ENCODE peak calls at places on chromosomes 16 and 17, in nine cellular contexts. B, C, V, R, G, Y, S, D and T are unnamed samples.

GRCh38 chr16:54630284-54630967 is 300.2 kb upstream of the IRX5 start:
- DNase-seq in B (no peak), C (no peak), V (no peak), R (no peak), G (no peak), Y (no peak), S (no peak), D (peak), T (no peak)

GRCh38 chr16:81443688-81444447 is 740 bp upstream of the CMIP start:
- DNase-seq in B (no peak), C (no peak), V (peak), R (no peak), G (no peak), Y (no peak), S (no peak), D (no peak), T (peak)

GRCh38 chr16:11254913-11255736 is 879 bp downstream of the SOCS1 start:
- DNase-seq in B (no peak), C (no peak), V (peak), R (no peak), G (peak), Y (peak), S (no peak), D (peak), T (peak)

GRCh38 chr17:33664116-33664840 is 371.2 kb upstream of the ASIC2 start:
- DNase-seq in B (no peak), C (no peak), V (no peak), R (no peak), G (no peak), Y (no peak), S (no peak), D (no peak), T (no peak)

GRCh38 chr17:64060331-64060730 is 39.9 kb upstream of the ICAM2 start:
- DNase-seq in B (no peak), C (no peak), V (no peak), R (no peak), G (no peak), Y (no peak), S (no peak), D (no peak), T (no peak)

GRCh38 chr17:51000835-51001638 is 119.6 kb downstream of the SPAG9 start:
- DNase-seq in B (peak), C (peak), V (no peak), R (peak), G (peak), Y (no peak), S (peak), D (peak), T (no peak)

GRCh38 chr16:50265260-50265659 is 1.1 kb upstream of the ADCY7 start:
- DNase-seq in B (no peak), C (peak), V (no peak), R (no peak), G (no peak), Y (no peak), S (no peak), D (no peak), T (peak)

GRCh38 chr17:28392491-28392890 is 13.5 kb downstream of the SLC46A1 start:
- DNase-seq in B (no peak), C (no peak), V (no peak), R (no peak), G (no peak), Y (no peak), S (no peak), D (no peak), T (no peak)

GRCh38 chr17:19023209-19023999 is 18.8 kb upstream of the FAM83G start:
- DNase-seq in B (no peak), C (no peak), V (no peak), R (no peak), G (no peak), Y (no peak), S (no peak), D (no peak), T (no peak)

GRCh38 chr16:54870151-54870550 is 60.5 kb upstream of the IRX5 start:
- DNase-seq in B (no peak), C (no peak), V (no peak), R (no peak), G (no peak), Y (no peak), S (no peak), D (no peak), T (no peak)

GRCh38 chr16:47965439-47965838 is 190.4 kb downstream of the ABCC12 start:
- DNase-seq in B (no peak), C (no peak), V (no peak), R (no peak), G (peak), Y (no peak), S (no peak), D (no peak), T (no peak)

GRCh38 chr17:9648521-9649110 is 3.3 kb downstream of the USP43 start:
- DNase-seq in B (no peak), C (no peak), V (no peak), R (no peak), G (peak), Y (no peak), S (no peak), D (no peak), T (no peak)

GRCh38 chr16:1548727-1549126 is 15.3 kb downstream of the TMEM204 start:
- DNase-seq in B (no peak), C (no peak), V (no peak), R (no peak), G (no peak), Y (no peak), S (no peak), D (no peak), T (no peak)

GRCh38 chr16:56013962-56014552 is 138.9 kb upstream of the CES5A start:
- DNase-seq in B (no peak), C (peak), V (peak), R (no peak), G (peak), Y (peak), S (peak), D (peak), T (peak)

GRCh38 chr17:70521821-70522256 is 352.5 kb downstream of the KCNJ2 start:
- DNase-seq in B (peak), C (no peak), V (peak), R (no peak), G (no peak), Y (peak), S (peak), D (peak), T (no peak)

GRCh38 chr16:53546988-53547391 is 44.0 kb upstream of the AKTIP start:
- DNase-seq in B (no peak), C (peak), V (no peak), R (no peak), G (peak), Y (no peak), S (no peak), D (no peak), T (peak)

GRCh38 chr17:5419959-5420653 is at the start of gene RPAIN:
- DNase-seq in B (peak), C (peak), V (peak), R (no peak), G (peak), Y (peak), S (peak), D (peak), T (peak)

GRCh38 chr16:58809213-58809612 is 75.1 kb upstream of the GOT2 start:
- DNase-seq in B (no peak), C (no peak), V (no peak), R (no peak), G (no peak), Y (no peak), S (no peak), D (no peak), T (no peak)

GRCh38 chr17:3980381-3980975 is 16.2 kb upstream of the ATP2A3 start:
- DNase-seq in B (no peak), C (no peak), V (no peak), R (no peak), G (no peak), Y (no peak), S (no peak), D (no peak), T (no peak)

GRCh38 chr17:27398691-27399090 is 57.6 kb upstream of the KSR1 start:
- DNase-seq in B (no peak), C (no peak), V (no peak), R (no peak), G (no peak), Y (no peak), S (no peak), D (no peak), T (no peak)

GRCh38 chr17:17315142-17315821 is 12.1 kb downstream of the NT5M start:
- DNase-seq in B (no peak), C (no peak), V (no peak), R (no peak), G (no peak), Y (no peak), S (no peak), D (no peak), T (no peak)

GRCh38 chr17:50064253-50064991 is 8.5 kb downstream of the ITGA3 start:
- DNase-seq in B (no peak), C (peak), V (no peak), R (no peak), G (no peak), Y (peak), S (no peak), D (peak), T (no peak)

GRCh38 chr16:660459-661183 is 7.3 kb upstream of the RHOT2 start:
- DNase-seq in B (peak), C (peak), V (peak), R (peak), G (peak), Y (peak), S (peak), D (peak), T (peak)

GRCh38 chr17:81608082-81608481 is 28.8 kb downstream of the NPLOC4 start:
- DNase-seq in B (no peak), C (no peak), V (no peak), R (no peak), G (no peak), Y (no peak), S (no peak), D (no peak), T (no peak)

GRCh38 chr16:15958703-15959348 is 9.4 kb downstream of the ABCC1 start:
- DNase-seq in B (no peak), C (no peak), V (no peak), R (no peak), G (peak), Y (no peak), S (no peak), D (no peak), T (no peak)

GRCh38 chr17:75983501-75984181 is 4.6 kb downstream of the TEN1 start:
- DNase-seq in B (no peak), C (no peak), V (no peak), R (no peak), G (no peak), Y (peak), S (no peak), D (peak), T (no peak)

GRCh38 chr17:28433696-28434095 is 27.7 kb upstream of the SLC46A1 start:
- DNase-seq in B (no peak), C (no peak), V (no peak), R (no peak), G (no peak), Y (no peak), S (no peak), D (no peak), T (peak)

GRCh38 chr16:9256196-9256595 is 164.8 kb downstream of the HAPSTR1 start:
- DNase-seq in B (no peak), C (peak), V (peak), R (no peak), G (peak), Y (peak), S (no peak), D (no peak), T (peak)

GRCh38 chr17:82305727-82306300 is 11.6 kb downstream of the CD7 start:
- DNase-seq in B (no peak), C (no peak), V (no peak), R (no peak), G (no peak), Y (no peak), S (no peak), D (no peak), T (no peak)

DNA sequence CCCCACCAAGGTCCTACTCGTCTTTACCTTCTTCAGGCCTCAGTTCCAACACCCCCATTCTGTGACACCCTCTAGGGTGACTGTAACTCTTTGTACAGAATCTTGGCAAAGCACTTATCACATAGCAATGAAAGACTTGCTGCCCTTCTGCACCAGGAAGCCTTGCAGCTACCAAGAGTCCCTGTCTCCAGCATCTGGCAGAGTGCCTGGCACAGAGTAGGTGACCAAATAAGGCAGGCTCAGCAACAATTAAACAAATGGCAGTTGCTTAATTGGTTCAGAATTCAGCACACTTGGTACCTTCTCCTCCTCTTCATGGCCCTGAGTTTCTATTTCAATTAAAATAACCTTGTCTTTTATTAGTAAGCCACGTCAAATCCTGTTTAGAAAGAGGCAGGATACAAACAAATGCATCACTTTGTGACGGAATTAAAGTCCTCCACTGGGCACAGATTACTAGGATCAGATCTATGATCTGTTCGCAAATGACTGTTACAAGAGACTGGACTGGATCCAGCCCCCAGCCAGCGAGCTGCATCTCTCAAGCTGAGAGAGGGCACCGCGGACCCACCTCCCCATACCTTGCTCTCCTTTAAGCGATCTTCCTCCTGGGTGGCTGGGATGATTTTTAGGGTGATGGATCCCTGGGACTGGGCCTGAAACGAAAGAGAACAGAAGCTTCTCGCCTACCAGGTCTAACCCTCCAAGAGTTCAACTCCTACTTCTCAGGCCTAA is 9.4 kb downstream of the MPP3 start:
- DNase-seq in B (no peak), C (no peak), V (peak), R (no peak), G (no peak), Y (peak), S (peak), D (no peak), T (no peak)
- H3K27ac ChIP-seq in B (no peak), C (no peak), V (peak), R (no peak), G (no peak), Y (peak), S (peak), D (no peak), T (no peak)

GRCh38 chr17:78314683-78315354 is 45.1 kb downstream of the SOCS3 start:
- DNase-seq in B (no peak), C (no peak), V (no peak), R (no peak), G (no peak), Y (no peak), S (no peak), D (no peak), T (no peak)
- TF ChIP-seq CTCF in B (no peak), C (peak), V (no peak), R (no peak), G (peak), Y (peak), S (no peak), D (no peak), T (no peak)

GRCh38 chr17:43526886-43527648 is 19.1 kb downstream of the ETV4 start:
- DNase-seq in B (no peak), C (no peak), V (no peak), R (no peak), G (no peak), Y (no peak), S (no peak), D (no peak), T (no peak)

GRCh38 chr17:43528988-43529814 is 16.9 kb downstream of the ETV4 start:
- DNase-seq in B (no peak), C (no peak), V (no peak), R (no peak), G (no peak), Y (no peak), S (no peak), D (no peak), T (no peak)

GRCh38 chr17:43529977-43530302 is 16.2 kb downstream of the ETV4 start:
- DNase-seq in B (no peak), C (no peak), V (no peak), R (no peak), G (no peak), Y (no peak), S (no peak), D (no peak), T (no peak)

GRCh38 chr17:43530303-43531081 is 15.6 kb downstream of the ETV4 start:
- DNase-seq in B (peak), C (peak), V (peak), R (no peak), G (peak), Y (peak), S (peak), D (peak), T (peak)

DNA sequence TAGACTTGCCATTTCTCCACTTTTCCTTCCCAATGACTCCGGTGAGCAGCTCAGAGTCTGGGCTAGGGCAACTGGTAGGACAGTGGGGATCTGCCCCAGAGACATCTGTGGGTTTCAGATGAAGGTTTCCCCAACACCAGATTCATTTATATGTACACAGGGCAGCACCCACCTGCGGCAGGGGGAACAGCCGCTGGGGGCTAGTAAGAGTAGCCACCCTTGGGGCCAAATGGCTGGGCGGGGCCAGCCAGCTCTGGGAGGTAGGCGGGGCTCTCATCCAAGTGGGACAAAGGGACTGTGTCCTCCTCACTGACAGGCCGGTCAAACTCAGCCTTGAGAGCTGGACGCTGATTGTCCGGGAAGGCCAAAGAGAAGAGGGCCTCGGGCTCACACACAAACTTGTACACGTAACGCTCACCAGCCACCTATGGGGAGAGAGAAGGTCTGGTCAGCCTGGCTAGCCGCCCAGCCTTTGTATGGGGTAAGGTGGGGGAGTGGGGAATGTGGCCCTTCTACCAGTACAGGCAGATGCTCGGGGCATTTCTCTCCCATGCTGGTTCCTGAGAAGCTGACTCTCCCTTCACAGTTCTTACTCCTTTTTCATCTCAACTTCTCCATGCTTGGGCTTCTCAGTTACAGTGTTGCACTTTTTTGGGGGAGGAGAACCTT is 17.7 kb downstream of the ETV4 start:
- DNase-seq in B (no peak), C (no peak), V (peak), R (no peak), G (no peak), Y (peak), S (peak), D (peak), T (no peak)
- H3K27ac ChIP-seq in B (no peak), C (no peak), V (peak), R (no peak), G (no peak), Y (peak), S (peak), D (no peak), T (no peak)

GRCh38 chr16:57609541-57610401 is 18.7 kb upstream of the ADGRG1 start:
- DNase-seq in B (no peak), C (no peak), V (no peak), R (peak), G (no peak), Y (peak), S (peak), D (peak), T (no peak)
- TF ChIP-seq CTCF in B (no peak), C (no peak), V (peak), R (peak), G (peak), Y (no peak), S (peak), D (peak), T (no peak)

DNA sequence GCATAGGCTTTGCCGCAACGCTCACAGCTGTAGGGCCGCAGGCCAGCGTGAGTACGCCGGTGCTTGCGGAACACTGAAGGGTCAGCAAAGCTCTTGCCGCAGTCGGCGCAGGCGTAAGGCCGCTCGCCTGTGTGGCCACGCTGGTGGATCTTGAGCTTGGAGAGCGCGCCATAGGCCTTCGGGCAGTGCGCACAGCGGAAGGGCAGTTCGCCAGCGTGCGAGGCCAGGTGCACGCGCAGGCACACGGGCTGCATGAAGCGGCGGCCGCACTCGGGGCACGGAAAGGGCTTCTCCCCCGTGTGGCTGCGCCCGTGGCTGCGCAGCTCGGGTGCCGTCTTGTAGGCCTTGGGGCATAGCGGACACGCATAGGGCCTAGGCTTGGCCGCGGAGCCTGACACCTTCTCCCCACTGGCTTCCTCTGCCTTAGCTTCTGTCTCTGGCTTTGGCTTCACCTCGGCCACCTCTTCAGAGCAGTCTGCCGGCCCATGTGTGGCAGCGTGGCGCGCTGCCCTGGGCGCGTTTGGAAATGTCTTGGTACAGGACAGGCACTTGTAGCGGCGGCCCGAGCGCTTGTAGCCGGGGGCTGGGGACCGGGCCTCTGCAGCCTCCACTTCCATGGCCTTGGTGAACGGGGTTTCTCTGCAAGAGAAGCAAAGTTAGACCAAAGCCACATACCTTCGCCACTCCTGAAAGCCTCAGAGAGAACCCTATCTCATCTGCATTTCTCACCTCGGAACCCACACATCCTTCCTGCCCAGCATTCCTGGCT is 10.0 kb downstream of the ZNF668 start:
- DNase-seq in B (no peak), C (no peak), V (no peak), R (no peak), G (no peak), Y (peak), S (no peak), D (no peak), T (no peak)
- H3K27ac ChIP-seq in B (no peak), C (no peak), V (peak), R (no peak), G (no peak), Y (no peak), S (peak), D (no peak), T (no peak)

GRCh38 chr17:34892864-34893263 is 68.4 kb downstream of the CCT6B start:
- DNase-seq in B (no peak), C (peak), V (no peak), R (no peak), G (peak), Y (peak), S (no peak), D (peak), T (peak)
- TF ChIP-seq CTCF in B (no peak), C (peak), V (peak), R (peak), G (peak), Y (peak), S (peak), D (peak), T (peak)

DNA sequence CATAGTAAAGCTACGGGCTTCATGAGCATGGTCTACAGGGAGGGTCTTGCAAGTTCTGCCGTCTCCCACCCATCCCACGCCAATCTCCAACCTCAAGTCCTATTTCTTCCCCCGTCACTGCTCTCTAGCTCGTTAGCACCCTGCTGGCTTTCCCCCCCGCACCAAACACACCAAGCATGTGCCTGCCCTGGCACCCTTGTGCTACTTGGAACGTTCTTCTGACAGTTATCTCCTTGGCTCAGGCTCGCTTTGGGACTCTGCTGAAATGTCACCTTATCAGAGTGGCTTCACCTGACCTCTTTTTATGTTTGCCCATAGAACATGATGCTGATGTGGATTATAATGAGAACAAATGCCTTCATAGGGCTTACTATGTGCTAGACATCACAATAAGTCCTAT is 21.9 kb downstream of the GLYR1 start:
- DNase-seq in B (no peak), C (no peak), V (peak), R (no peak), G (no peak), Y (no peak), S (peak), D (no peak), T (no peak)
- H3K27ac ChIP-seq in B (no peak), C (no peak), V (peak), R (no peak), G (no peak), Y (no peak), S (peak), D (peak), T (peak)

GRCh38 chr16:87235810-87236515 is 81.2 kb downstream of the C16orf95 start:
- DNase-seq in B (no peak), C (no peak), V (no peak), R (no peak), G (peak), Y (no peak), S (no peak), D (no peak), T (no peak)
- TF ChIP-seq CTCF in B (no peak), C (peak), V (no peak), R (no peak), G (peak), Y (no peak), S (no peak), D (no peak), T (no peak)